ENCODE peak calls at places on chromosomes 11 and 22, in seven cellular contexts. Y is progenitor cell of endocrine pancreas, M is brain microvascular endothelial cell, I is body of pancreas, C is A549, V is neural crest cell, A is uterus. G is an unnamed sample.

GRCh38 chr11:76162336-76163288 is 43.7 kb downstream of the WNT11 start:
- DNase-seq in Y (no peak), M (no peak), I (no peak), C (no peak), V (no peak), A (no peak), G (no peak)

GRCh38 chr11:69644071-69644961 is 3.4 kb downstream of the CCND1 start:
- DNase-seq in Y (no peak), M (peak), I (peak), C (peak), V (no peak), A (no peak), G (no peak)

GRCh38 chr22:29804985-29805384 is 33.1 kb downstream of the ASCC2 start:
- DNase-seq in Y (no peak), M (no peak), I (no peak), C (no peak), V (no peak), A (no peak), G (no peak)

GRCh38 chr11:66530927-66531722 is 14.7 kb downstream of the ZDHHC24 start:
- DNase-seq in Y (no peak), M (no peak), I (no peak), C (no peak), V (no peak), A (no peak), G (no peak)

GRCh38 chr22:37258810-37259472 is 14.9 kb upstream of the RAC2 start:
- DNase-seq in Y (no peak), M (no peak), I (no peak), C (no peak), V (no peak), A (no peak), G (no peak)

GRCh38 chr11:83845797-83846196 is 559.6 kb upstream of the CCDC90B start:
- DNase-seq in Y (no peak), M (no peak), I (no peak), C (no peak), V (no peak), A (no peak), G (no peak)

GRCh38 chr22:26259510-26259909 is 90.2 kb downstream of the SEZ6L start:
- DNase-seq in Y (peak), M (no peak), I (peak), C (no peak), V (peak), A (no peak), G (no peak)

GRCh38 chr11:8106679-8107078 is 25.7 kb downstream of the TUB start:
- DNase-seq in Y (no peak), M (no peak), I (no peak), C (no peak), V (no peak), A (no peak), G (no peak)

GRCh38 chr11:126134461-126135155 is 71.9 kb upstream of the CDON start:
- DNase-seq in Y (no peak), M (no peak), I (no peak), C (no peak), V (no peak), A (no peak), G (no peak)

DNA sequence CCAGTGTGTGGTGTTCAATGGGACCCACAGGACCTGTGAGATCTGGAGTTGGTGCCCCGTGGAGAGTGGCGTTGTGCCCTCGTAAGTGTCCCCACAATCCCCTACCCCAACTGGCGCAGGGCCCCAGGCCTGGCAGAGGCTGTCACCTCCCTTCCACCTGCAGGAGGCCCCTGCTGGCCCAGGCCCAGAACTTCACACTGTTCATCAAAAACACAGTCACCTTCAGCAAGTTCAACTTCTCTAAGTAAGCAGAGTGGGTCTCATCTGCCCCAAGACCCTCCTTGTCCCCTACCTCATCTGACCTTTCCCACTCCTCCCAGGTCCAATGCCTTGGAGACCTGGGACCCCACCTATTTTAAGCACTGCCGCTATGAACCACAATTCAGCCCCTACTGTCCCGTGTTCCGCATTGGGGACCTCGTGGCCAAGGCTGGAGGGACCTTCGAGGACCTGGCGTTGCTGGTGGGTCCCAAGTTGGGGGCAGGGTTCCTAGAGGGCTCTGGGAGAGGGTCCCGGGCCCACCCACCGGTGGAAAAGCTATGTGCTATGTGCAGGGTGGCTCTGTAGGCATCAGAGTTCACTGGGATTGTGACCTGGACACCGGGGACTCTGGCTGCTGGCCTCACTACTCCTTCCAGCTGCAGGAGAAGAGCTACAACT is 8.1 kb downstream of the P2RX6 start:
- DNase-seq in Y (no peak), M (no peak), I (no peak), C (no peak), V (no peak), A (no peak), G (no peak)
- TF ChIP-seq CTCF in Y (peak), M (peak), I (no peak), C (no peak), V (no peak), A (no peak), G (peak)

GRCh38 chr11:6232899-6233298 is 1.5 kb downstream of the FHIP1B start:
- DNase-seq in Y (no peak), M (no peak), I (no peak), C (no peak), V (no peak), A (no peak), G (no peak)

GRCh38 chr11:6233984-6234313 is 487 bp downstream of the FHIP1B start:
- DNase-seq in Y (no peak), M (no peak), I (no peak), C (no peak), V (no peak), A (no peak), G (no peak)

GRCh38 chr11:6237903-6238302 is 986 bp upstream of the CNGA4 start:
- DNase-seq in Y (no peak), M (no peak), I (no peak), C (no peak), V (no peak), A (no peak), G (no peak)

GRCh38 chr11:6237271-6237670 is 1.6 kb upstream of the CNGA4 start:
- DNase-seq in Y (no peak), M (peak), I (no peak), C (no peak), V (no peak), A (no peak), G (no peak)

DNA sequence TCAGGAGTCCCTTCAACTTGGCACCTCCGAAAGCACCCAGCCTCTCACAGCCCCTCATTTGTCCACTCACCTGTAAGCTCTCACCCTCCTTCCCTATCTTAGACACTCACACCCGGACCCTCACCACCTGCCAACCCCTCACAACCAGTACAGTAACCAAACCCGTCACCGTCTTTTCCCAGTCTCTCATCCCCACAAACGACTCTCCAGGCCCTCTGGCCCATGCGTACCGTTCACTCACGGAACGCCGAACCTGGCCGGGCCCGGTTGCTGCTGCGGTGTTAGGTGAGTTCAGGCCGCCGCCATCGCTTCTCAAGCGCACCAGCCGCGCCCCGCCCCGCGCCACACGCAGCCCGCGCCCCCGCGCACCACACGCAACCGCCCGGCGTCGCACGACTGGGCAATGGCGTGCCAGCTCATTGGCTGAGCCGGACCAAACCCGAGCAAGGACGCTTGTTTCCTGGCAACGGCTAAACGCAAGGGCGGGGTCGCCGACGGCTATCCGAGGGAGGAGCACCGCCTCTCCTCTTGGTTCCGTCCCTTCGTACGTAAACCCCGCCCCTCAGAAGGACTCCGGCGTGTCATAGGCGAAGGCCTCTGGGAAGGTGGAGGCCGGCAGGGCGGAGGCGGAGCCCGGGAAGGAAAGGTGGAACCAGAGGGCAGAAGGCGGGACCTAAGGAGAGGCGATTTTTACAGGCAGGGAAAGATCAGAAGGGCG is at the start of gene FHIP1B:
- DNase-seq in Y (peak), M (peak), I (peak), C (peak), V (peak), A (peak), G (peak)
- TF ChIP-seq CTCF in Y (no peak), M (no peak), I (peak), C (no peak), V (no peak), A (no peak), G (no peak)

GRCh38 chr22:18033204-18033998 is 9.0 kb upstream of the MICAL3 start:
- DNase-seq in Y (no peak), M (no peak), I (no peak), C (no peak), V (no peak), A (peak), G (no peak)
- TF ChIP-seq CTCF in Y (no peak), M (peak), I (no peak), C (no peak), V (no peak), A (peak), G (no peak)

GRCh38 chr11:111510311-111510710 is 1.9 kb downstream of the BTG4 start:
- DNase-seq in Y (no peak), M (no peak), I (no peak), C (no peak), V (no peak), A (no peak), G (no peak)

GRCh38 chr11:111512296-111513239 is at the start of gene BTG4:
- DNase-seq in Y (peak), M (no peak), I (no peak), C (peak), V (peak), A (no peak), G (peak)

GRCh38 chr11:111515591-111515990 is 1.0 kb downstream of the HOATZ start:
- DNase-seq in Y (no peak), M (no peak), I (no peak), C (no peak), V (no peak), A (no peak), G (no peak)

GRCh38 chr11:111513240-111513605 is 1.0 kb upstream of the BTG4 start:
- DNase-seq in Y (no peak), M (no peak), I (no peak), C (no peak), V (no peak), A (no peak), G (no peak)

GRCh38 chr11:111514216-111515031 is at the start of gene HOATZ:
- DNase-seq in Y (peak), M (no peak), I (no peak), C (no peak), V (peak), A (no peak), G (peak)
- TF ChIP-seq CTCF in Y (peak), M (peak), I (no peak), C (no peak), V (peak), A (no peak), G (no peak)

GRCh38 chr11:12381875-12382274 is 4.5 kb downstream of the PARVA start:
- DNase-seq in Y (no peak), M (no peak), I (no peak), C (no peak), V (no peak), A (no peak), G (no peak)

GRCh38 chr11:12376259-12376971 is 956 bp upstream of the PARVA start:
- DNase-seq in Y (no peak), M (peak), I (peak), C (no peak), V (no peak), A (peak), G (no peak)

GRCh38 chr11:12377106-12377823 is at the start of gene PARVA:
- DNase-seq in Y (peak), M (peak), I (peak), C (peak), V (peak), A (peak), G (no peak)

GRCh38 chr11:12380565-12381325 is 3.4 kb downstream of the PARVA start:
- DNase-seq in Y (no peak), M (no peak), I (no peak), C (no peak), V (no peak), A (no peak), G (no peak)

DNA sequence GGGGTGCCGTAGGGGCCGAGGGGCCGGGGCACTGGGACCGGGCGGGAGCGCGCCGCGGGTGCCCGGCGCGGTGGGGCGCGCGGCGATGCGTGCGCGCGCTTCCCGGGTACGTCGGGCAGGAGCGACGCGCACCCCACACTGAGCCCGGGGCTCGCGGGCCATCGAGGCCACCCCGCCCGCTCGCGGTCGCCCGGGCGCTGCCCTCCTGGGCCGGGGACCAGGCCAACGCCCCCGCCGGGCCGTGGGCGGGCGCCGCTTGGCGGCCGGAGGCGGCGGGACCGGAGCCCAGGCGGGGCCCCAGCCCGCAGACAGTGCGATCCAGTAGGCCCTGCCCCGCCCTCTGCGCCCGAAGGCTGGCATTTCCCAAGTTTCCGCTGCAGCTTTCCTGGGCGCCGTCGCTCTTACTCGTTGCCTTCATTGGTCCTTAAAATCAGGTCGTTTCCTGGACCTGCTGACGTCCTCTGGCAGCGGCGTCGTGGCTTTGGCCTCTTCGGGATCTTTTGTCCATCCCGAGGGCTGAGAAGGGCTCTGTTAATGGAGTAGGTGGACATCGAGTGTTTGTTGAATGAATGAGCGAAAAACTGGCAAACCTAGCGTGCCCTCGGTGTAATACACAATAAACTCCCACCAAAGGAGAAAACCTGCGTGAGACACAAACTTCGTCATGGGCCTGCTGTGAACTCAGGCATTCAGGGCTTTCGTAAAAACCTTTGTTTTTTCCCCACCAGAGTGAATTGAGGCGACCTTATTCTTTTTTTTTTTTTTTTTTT is 638 bp downstream of the PARVA start:
- DNase-seq in Y (peak), M (peak), I (peak), C (peak), V (peak), A (peak), G (no peak)
- TF ChIP-seq CTCF in Y (peak), M (no peak), I (peak), C (peak), V (peak), A (peak), G (no peak)